ENCODE peak calls at places on chromosome 19, in nine cellular contexts. A, C, T, M, R, F, O, U and E are unnamed samples.

GRCh38 chr19:49837009-49837310 is 14.0 kb upstream of the PTOV1 start:
- DNase-seq in A (no peak), C (no peak), T (no peak), M (no peak), R (no peak), F (no peak), O (no peak), U (no peak), E (no peak)

GRCh38 chr19:45097776-45098520 is 5.0 kb downstream of the PPP1R37 start:
- DNase-seq in A (peak), C (peak), T (peak), M (no peak), R (peak), F (peak), O (no peak), U (no peak), E (no peak)

GRCh38 chr19:38697641-38698071 is 46.6 kb downstream of the CAPN12 start:
- DNase-seq in A (no peak), C (no peak), T (no peak), M (no peak), R (no peak), F (no peak), O (no peak), U (no peak), E (no peak)

GRCh38 chr19:10334340-10335148 is 1.2 kb upstream of the RAVER1 start:
- DNase-seq in A (peak), C (peak), T (peak), M (no peak), R (peak), F (peak), O (peak), U (peak), E (no peak)

GRCh38 chr19:13093407-13094284 is 9.0 kb downstream of the LYL1 start:
- DNase-seq in A (peak), C (peak), T (peak), M (peak), R (no peak), F (peak), O (no peak), U (peak), E (peak)

GRCh38 chr19:16541526-16542044 is 652 bp downstream of the CHERP start:
- DNase-seq in A (no peak), C (no peak), T (no peak), M (no peak), R (no peak), F (no peak), O (no peak), U (no peak), E (no peak)

GRCh38 chr19:46725036-46725820 is 8.3 kb upstream of the PRKD2 start:
- DNase-seq in A (no peak), C (no peak), T (no peak), M (no peak), R (no peak), F (no peak), O (no peak), U (no peak), E (no peak)

GRCh38 chr19:11227201-11227886 is 12.1 kb upstream of the ANGPTL8 start:
- DNase-seq in A (no peak), C (peak), T (peak), M (no peak), R (no peak), F (no peak), O (no peak), U (no peak), E (no peak)

GRCh38 chr19:40241809-40242384 is 15.4 kb upstream of the CCNP start:
- DNase-seq in A (peak), C (no peak), T (no peak), M (no peak), R (no peak), F (no peak), O (no peak), U (no peak), E (no peak)

GRCh38 chr19:14507704-14508246 is 10.4 kb downstream of the DNAJB1 start:
- DNase-seq in A (no peak), C (peak), T (peak), M (no peak), R (no peak), F (no peak), O (no peak), U (no peak), E (no peak)

GRCh38 chr19:46678110-46678732 is 17.2 kb upstream of the DACT3 start:
- DNase-seq in A (no peak), C (peak), T (peak), M (peak), R (no peak), F (no peak), O (no peak), U (no peak), E (no peak)

GRCh38 chr19:47497073-47497766 is 13.2 kb upstream of the KPTN start:
- DNase-seq in A (no peak), C (no peak), T (no peak), M (no peak), R (no peak), F (no peak), O (no peak), U (no peak), E (no peak)

GRCh38 chr19:49340069-49340864 is 5.1 kb downstream of the CD37 start:
- DNase-seq in A (peak), C (no peak), T (no peak), M (no peak), R (no peak), F (no peak), O (no peak), U (no peak), E (peak)

GRCh38 chr19:58351996-58352755 is 1.1 kb downstream of the A1BG start:
- DNase-seq in A (no peak), C (no peak), T (no peak), M (no peak), R (no peak), F (no peak), O (no peak), U (no peak), E (no peak)

GRCh38 chr19:48415869-48416268 is 22.4 kb downstream of the GRIN2D start:
- DNase-seq in A (no peak), C (no peak), T (no peak), M (no peak), R (no peak), F (no peak), O (no peak), U (no peak), E (no peak)

GRCh38 chr19:41542622-41543021 is 33.3 kb upstream of the CEACAM21 start:
- DNase-seq in A (no peak), C (no peak), T (no peak), M (no peak), R (no peak), F (no peak), O (no peak), U (no peak), E (no peak)

GRCh38 chr19:14004619-14005380 is 1.3 kb downstream of the RFX1 start:
- DNase-seq in A (peak), C (no peak), T (no peak), M (no peak), R (no peak), F (no peak), O (no peak), U (no peak), E (peak)

GRCh38 chr19:41703602-41704293 is 4.7 kb upstream of the CEACAM5 start:
- DNase-seq in A (no peak), C (no peak), T (no peak), M (no peak), R (no peak), F (no peak), O (no peak), U (no peak), E (no peak)

GRCh38 chr19:51735759-51736449 is 12.1 kb upstream of the HAS1 start:
- DNase-seq in A (peak), C (no peak), T (no peak), M (no peak), R (no peak), F (no peak), O (no peak), U (no peak), E (no peak)

GRCh38 chr19:10289836-10290438 is at the start of gene ICAM5:
- DNase-seq in A (no peak), C (peak), T (peak), M (no peak), R (no peak), F (no peak), O (no peak), U (no peak), E (no peak)

GRCh38 chr19:39297931-39298634 is 1.9 kb downstream of the IFNL1 start:
- DNase-seq in A (no peak), C (no peak), T (no peak), M (peak), R (no peak), F (no peak), O (no peak), U (no peak), E (no peak)

GRCh38 chr19:47414469-47414868 is 4.9 kb downstream of the MEIS3 start:
- DNase-seq in A (no peak), C (peak), T (peak), M (no peak), R (no peak), F (no peak), O (no peak), U (no peak), E (no peak)

GRCh38 chr19:9966448-9966847 is 30.1 kb upstream of the OLFM2 start:
- DNase-seq in A (no peak), C (no peak), T (no peak), M (no peak), R (no peak), F (no peak), O (no peak), U (no peak), E (no peak)

GRCh38 chr19:13718733-13719132 is 45.6 kb upstream of the MRI1 start:
- DNase-seq in A (peak), C (peak), T (peak), M (no peak), R (no peak), F (peak), O (no peak), U (no peak), E (no peak)

GRCh38 chr19:16106121-16106520 is 5.6 kb upstream of the RAB8A start:
- DNase-seq in A (no peak), C (peak), T (no peak), M (no peak), R (no peak), F (no peak), O (no peak), U (no peak), E (no peak)

GRCh38 chr19:12946092-12946845 is 607 bp downstream of the RAD23A start:
- DNase-seq in A (peak), C (peak), T (peak), M (peak), R (no peak), F (peak), O (no peak), U (peak), E (peak)

GRCh38 chr19:10517361-10517759 is at the start of gene S1PR5:
- DNase-seq in A (no peak), C (peak), T (no peak), M (peak), R (no peak), F (no peak), O (no peak), U (peak), E (no peak)

GRCh38 chr19:37817180-37817911 is 38.0 kb upstream of the ZNF573 start:
- DNase-seq in A (peak), C (no peak), T (no peak), M (peak), R (no peak), F (peak), O (peak), U (peak), E (no peak)

GRCh38 chr19:46137915-46138473 is 10.0 kb upstream of the IGFL2 start:
- DNase-seq in A (no peak), C (no peak), T (no peak), M (no peak), R (no peak), F (no peak), O (no peak), U (no peak), E (no peak)

GRCh38 chr19:39082745-39083598 is 1.2 kb upstream of the ACP7 start:
- DNase-seq in A (no peak), C (no peak), T (peak), M (no peak), R (no peak), F (no peak), O (no peak), U (no peak), E (no peak)

GRCh38 chr19:34359954-34360315 is 5.1 kb upstream of the GPI start:
- DNase-seq in A (no peak), C (no peak), T (no peak), M (no peak), R (no peak), F (no peak), O (no peak), U (no peak), E (no peak)

GRCh38 chr19:34360354-34360909 is 4.6 kb upstream of the GPI start:
- DNase-seq in A (no peak), C (no peak), T (no peak), M (no peak), R (no peak), F (no peak), O (no peak), U (no peak), E (no peak)

GRCh38 chr19:34357431-34357830 is 7.6 kb upstream of the GPI start:
- DNase-seq in A (no peak), C (no peak), T (no peak), M (no peak), R (no peak), F (no peak), O (no peak), U (no peak), E (no peak)

GRCh38 chr19:34356875-34357274 is 8.1 kb upstream of the GPI start:
- DNase-seq in A (no peak), C (no peak), T (no peak), M (no peak), R (no peak), F (no peak), O (no peak), U (no peak), E (no peak)

GRCh38 chr19:34359140-34359953 is 5.6 kb upstream of the GPI start:
- DNase-seq in A (peak), C (peak), T (peak), M (peak), R (peak), F (peak), O (peak), U (peak), E (peak)
- TF ChIP-seq CTCF in A (peak), C (peak), T (peak), M (peak), R (peak), F (peak), O (no peak), U (peak), E (peak)

GRCh38 chr19:4178990-4179389 is 3.4 kb downstream of the SIRT6 start:
- DNase-seq in A (no peak), C (no peak), T (no peak), M (no peak), R (no peak), F (no peak), O (no peak), U (no peak), E (no peak)

GRCh38 chr19:4174895-4175668 is 7.3 kb downstream of the SIRT6 start:
- DNase-seq in A (no peak), C (no peak), T (no peak), M (no peak), R (no peak), F (no peak), O (no peak), U (no peak), E (no peak)

GRCh38 chr19:4174212-4174894 is 8.0 kb downstream of the SIRT6 start:
- DNase-seq in A (no peak), C (no peak), T (no peak), M (no peak), R (no peak), F (no peak), O (no peak), U (no peak), E (no peak)

GRCh38 chr19:4175669-4175931 is 6.8 kb downstream of the SIRT6 start:
- DNase-seq in A (no peak), C (no peak), T (no peak), M (no peak), R (no peak), F (no peak), O (no peak), U (no peak), E (no peak)

GRCh38 chr19:4177146-4177545 is 5.2 kb downstream of the SIRT6 start:
- DNase-seq in A (no peak), C (no peak), T (no peak), M (no peak), R (no peak), F (no peak), O (no peak), U (no peak), E (no peak)
- TF ChIP-seq CTCF in A (no peak), C (no peak), T (no peak), M (no peak), R (no peak), F (no peak), O (no peak), U (no peak), E (no peak)

GRCh38 chr19:53944416-53944815 is 18.3 kb upstream of the CACNG8 start:
- DNase-seq in A (no peak), C (no peak), T (no peak), M (no peak), R (no peak), F (no peak), O (no peak), U (no peak), E (no peak)

GRCh38 chr19:53945998-53946397 is 16.7 kb upstream of the CACNG8 start:
- DNase-seq in A (no peak), C (no peak), T (no peak), M (no peak), R (no peak), F (no peak), O (no peak), U (no peak), E (no peak)

GRCh38 chr19:53944933-53945332 is 17.8 kb upstream of the CACNG8 start:
- DNase-seq in A (no peak), C (no peak), T (no peak), M (no peak), R (no peak), F (no peak), O (no peak), U (no peak), E (no peak)

GRCh38 chr19:53945441-53945840 is 17.3 kb upstream of the CACNG8 start:
- DNase-seq in A (no peak), C (peak), T (peak), M (no peak), R (no peak), F (no peak), O (no peak), U (no peak), E (no peak)

DNA sequence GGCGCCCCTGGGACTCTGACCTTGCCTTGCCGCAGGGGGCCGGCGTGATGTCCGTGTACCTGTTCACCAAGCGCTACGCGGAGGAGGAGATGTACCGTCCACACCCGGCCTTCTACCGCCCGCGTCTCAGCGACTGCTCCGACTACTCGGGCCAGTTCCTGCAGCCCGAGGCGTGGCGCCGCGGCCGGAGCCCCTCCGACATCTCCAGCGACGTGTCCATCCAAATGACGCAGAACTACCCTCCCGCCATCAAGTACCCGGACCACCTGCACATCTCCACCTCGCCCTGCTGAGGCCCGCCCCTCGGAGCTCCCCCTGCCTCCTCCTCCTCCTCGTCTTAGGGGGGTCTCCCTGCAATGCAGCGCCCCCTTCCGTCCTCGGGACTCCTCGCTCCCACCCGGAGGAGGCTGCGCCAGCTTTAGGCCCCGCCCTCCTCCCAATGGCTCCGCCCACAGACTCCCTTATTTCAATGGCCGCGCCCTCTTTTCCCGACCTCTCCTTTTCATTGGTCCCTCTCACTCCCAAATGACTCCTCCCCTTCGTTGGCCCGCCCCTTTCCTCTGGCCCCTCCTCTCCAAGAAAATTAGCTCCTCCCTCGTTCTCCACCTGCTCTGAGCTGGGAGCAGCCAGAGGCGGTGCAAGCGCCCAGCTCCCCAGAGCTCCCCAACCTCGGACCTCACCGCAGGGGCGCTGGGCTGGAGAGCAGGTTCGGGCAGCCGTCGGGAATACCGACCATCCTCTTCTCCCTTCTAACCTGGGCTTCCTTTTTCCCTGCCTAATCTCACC is 20.5 kb upstream of the CACNG8 start:
- DNase-seq in A (no peak), C (peak), T (peak), M (no peak), R (no peak), F (no peak), O (no peak), U (peak), E (no peak)
- TF ChIP-seq CTCF in A (no peak), C (no peak), T (peak), M (no peak), R (no peak), F (no peak), O (no peak), U (peak), E (no peak)

DNA sequence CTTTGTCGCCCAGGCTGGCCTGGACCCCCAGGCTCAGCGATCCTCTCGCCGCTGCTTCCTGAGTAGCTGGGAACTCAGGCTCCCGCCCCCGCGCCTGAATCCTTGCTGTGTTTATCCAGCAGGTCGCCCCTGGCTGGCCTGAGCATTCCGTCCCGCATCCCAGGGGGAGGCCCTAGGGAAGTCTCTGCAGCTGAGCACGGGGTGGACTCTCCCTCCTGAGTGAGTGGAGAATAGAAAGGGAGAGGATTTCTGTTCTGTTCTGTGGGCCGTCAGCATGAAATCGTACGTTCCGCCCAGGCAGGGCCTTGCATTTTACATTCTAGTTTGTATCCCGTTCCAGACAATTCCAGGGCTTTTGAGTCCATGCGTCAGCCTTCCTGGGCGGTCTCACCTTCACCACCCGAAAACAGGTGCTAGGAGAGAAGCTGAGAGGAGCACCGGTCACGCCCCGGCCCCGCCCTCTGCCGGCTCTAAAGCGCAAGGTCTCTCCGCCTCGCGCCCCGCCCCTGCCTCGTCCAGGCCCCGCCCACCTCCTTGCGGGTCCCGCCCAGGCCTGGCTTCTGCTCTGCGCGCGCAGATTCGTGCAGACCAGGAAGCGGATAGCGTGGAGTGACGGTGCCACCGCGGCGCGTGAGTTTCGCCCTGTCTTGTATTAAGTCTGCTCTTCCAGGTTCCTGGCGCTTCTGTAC is at the start of gene ZNF761:
- DNase-seq in A (peak), C (peak), T (peak), M (peak), R (peak), F (peak), O (peak), U (peak), E (peak)
- TF ChIP-seq CTCF in A (peak), C (no peak), T (no peak), M (peak), R (peak), F (peak), O (no peak), U (peak), E (no peak)

GRCh38 chr19:18401580-18402112 is 4.2 kb upstream of the LRRC25 start:
- DNase-seq in A (peak), C (peak), T (peak), M (no peak), R (no peak), F (no peak), O (no peak), U (no peak), E (peak)
- TF ChIP-seq CTCF in A (peak), C (peak), T (peak), M (no peak), R (peak), F (peak), O (no peak), U (peak), E (peak)

GRCh38 chr19:6766357-6767080 is 716 bp downstream of the SH2D3A start:
- DNase-seq in A (no peak), C (peak), T (no peak), M (no peak), R (no peak), F (no peak), O (no peak), U (no peak), E (no peak)

GRCh38 chr19:6767081-6767356 is 216 bp downstream of the SH2D3A start:
- DNase-seq in A (no peak), C (no peak), T (peak), M (no peak), R (no peak), F (no peak), O (no peak), U (no peak), E (no peak)

GRCh38 chr19:6769006-6769637 is 1.9 kb upstream of the SH2D3A start:
- DNase-seq in A (no peak), C (peak), T (peak), M (no peak), R (no peak), F (no peak), O (no peak), U (no peak), E (no peak)

GRCh38 chr19:6768236-6768785 is 1.1 kb upstream of the SH2D3A start:
- DNase-seq in A (no peak), C (no peak), T (no peak), M (no peak), R (no peak), F (no peak), O (no peak), U (no peak), E (no peak)

GRCh38 chr19:6767357-6768235 is at the start of gene SH2D3A:
- DNase-seq in A (peak), C (peak), T (peak), M (peak), R (no peak), F (no peak), O (no peak), U (peak), E (peak)
- TF ChIP-seq CTCF in A (no peak), C (no peak), T (no peak), M (no peak), R (no peak), F (no peak), O (no peak), U (no peak), E (no peak)

GRCh38 chr19:6199240-6199983 is 63.9 kb downstream of the ACSBG2 start:
- DNase-seq in A (peak), C (peak), T (peak), M (peak), R (peak), F (peak), O (peak), U (peak), E (peak)
- TF ChIP-seq CTCF in A (peak), C (no peak), T (no peak), M (peak), R (peak), F (no peak), O (no peak), U (peak), E (no peak)